ENCODE peak calls at places on chromosomes 6 and 20, in eight cellular contexts. H is colonic mucosa, F is epithelial cell of esophagus, V is skeletal muscle cell, S is tibial artery, T is cardiac muscle cell, Y is fibroblast of the aortic adventitia, E is AG04450. U is an unnamed sample.

GRCh38 chr20:14775778-14776177 is 438.4 kb upstream of the FLRT3 start:
- DNase-seq in H (no peak), F (peak), V (peak), S (no peak), T (peak), Y (peak), E (no peak), U (peak)

GRCh38 chr20:38863024-38863851 is 57.7 kb downstream of the PPP1R16B start:
- DNase-seq in H (no peak), F (no peak), V (no peak), S (no peak), T (no peak), Y (no peak), E (no peak), U (no peak)

GRCh38 chr6:165774903-165775608 is 112.0 kb upstream of the PDE10A start:
- DNase-seq in H (no peak), F (peak), V (no peak), S (no peak), T (peak), Y (peak), E (no peak), U (peak)

GRCh38 chr20:17969884-17970409 is 1.1 kb downstream of the MGME1 start:
- DNase-seq in H (peak), F (peak), V (no peak), S (no peak), T (peak), Y (no peak), E (no peak), U (peak)

GRCh38 chr6:112501705-112502104 is 154.6 kb downstream of the RFPL4B start:
- DNase-seq in H (no peak), F (no peak), V (peak), S (no peak), T (peak), Y (no peak), E (peak), U (no peak)

GRCh38 chr6:109165392-109165964 is 70.2 kb downstream of the CEP57L1 start:
- DNase-seq in H (peak), F (peak), V (peak), S (no peak), T (peak), Y (peak), E (peak), U (peak)

GRCh38 chr20:5710551-5710950 is 39.6 kb upstream of the SHLD1 start:
- DNase-seq in H (no peak), F (no peak), V (no peak), S (no peak), T (no peak), Y (no peak), E (no peak), U (no peak)

GRCh38 chr20:37870294-37870693 is 32.6 kb upstream of the VSTM2L start:
- DNase-seq in H (no peak), F (no peak), V (no peak), S (no peak), T (no peak), Y (no peak), E (no peak), U (no peak)

GRCh38 chr20:39880890-39881289 is 808.1 kb downstream of the MAFB start:
- DNase-seq in H (no peak), F (peak), V (no peak), S (no peak), T (peak), Y (peak), E (no peak), U (peak)

GRCh38 chr6:106534564-106534982 is 94.7 kb downstream of the RTN4IP1 start:
- DNase-seq in H (no peak), F (peak), V (no peak), S (no peak), T (no peak), Y (no peak), E (no peak), U (no peak)

GRCh38 chr20:25374842-25375241 is 15.8 kb downstream of the ABHD12 start:
- DNase-seq in H (no peak), F (no peak), V (no peak), S (no peak), T (no peak), Y (no peak), E (no peak), U (no peak)

GRCh38 chr20:53871541-53871940 is 198.9 kb downstream of the BCAS1 start:
- DNase-seq in H (no peak), F (no peak), V (no peak), S (no peak), T (no peak), Y (no peak), E (no peak), U (no peak)

GRCh38 chr20:53867741-53868351 is 202.5 kb downstream of the BCAS1 start:
- DNase-seq in H (no peak), F (peak), V (no peak), S (no peak), T (no peak), Y (no peak), E (no peak), U (no peak)

GRCh38 chr20:53872081-53872541 is 198.3 kb downstream of the BCAS1 start:
- DNase-seq in H (no peak), F (no peak), V (no peak), S (no peak), T (no peak), Y (peak), E (no peak), U (peak)

GRCh38 chr20:53870426-53871199 is 199.8 kb downstream of the BCAS1 start:
- DNase-seq in H (no peak), F (no peak), V (no peak), S (no peak), T (no peak), Y (no peak), E (no peak), U (no peak)

GRCh38 chr20:53869466-53870258 is 200.7 kb downstream of the BCAS1 start:
- DNase-seq in H (peak), F (peak), V (no peak), S (peak), T (peak), Y (peak), E (no peak), U (peak)
- H3K4me3 ChIP-seq in H (no peak), F (no peak), V (no peak), S (no peak), T (no peak), Y (no peak), E (no peak), U (no peak)

DNA sequence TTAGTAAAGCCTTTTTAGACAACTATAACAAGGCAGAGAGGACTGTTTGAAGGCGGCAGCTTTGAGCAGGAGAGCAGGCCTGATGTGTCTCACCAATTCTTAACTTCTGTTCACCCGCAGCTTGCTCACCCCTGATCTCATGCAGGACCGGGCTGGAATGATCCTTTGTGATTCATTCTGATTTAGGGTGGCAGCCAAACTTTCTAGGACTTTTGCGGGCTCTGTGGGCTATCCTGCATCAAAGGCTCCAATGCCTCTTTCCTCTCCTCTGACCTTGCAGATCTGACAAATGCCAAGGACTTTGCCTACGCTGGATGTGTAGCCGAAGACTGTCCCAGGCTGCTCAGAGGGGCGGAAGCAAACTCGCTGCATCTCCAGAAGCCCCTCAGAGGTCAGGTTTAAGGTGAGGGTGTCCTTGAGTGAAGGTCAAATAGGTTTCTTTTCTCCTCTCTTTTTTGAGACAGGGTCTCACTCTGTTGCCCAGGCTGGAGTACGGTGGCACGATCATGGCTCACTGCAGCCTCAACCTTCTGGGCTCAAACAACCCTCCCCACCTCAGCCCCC is 72.3 kb downstream of the VEGFA start:
- DNase-seq in H (no peak), F (no peak), V (no peak), S (no peak), T (peak), Y (peak), E (no peak), U (peak)
- H3K4me3 ChIP-seq in H (no peak), F (no peak), V (no peak), S (no peak), T (no peak), Y (no peak), E (no peak), U (no peak)

GRCh38 chr6:70413114-70413828 is at the start of gene FAM135A:
- DNase-seq in H (peak), F (peak), V (peak), S (peak), T (peak), Y (peak), E (peak), U (peak)

GRCh38 chr6:70415660-70416059 is 2.4 kb downstream of the FAM135A start:
- DNase-seq in H (no peak), F (peak), V (no peak), S (no peak), T (no peak), Y (no peak), E (no peak), U (no peak)

GRCh38 chr6:70413829-70414494 is 654 bp downstream of the FAM135A start:
- DNase-seq in H (peak), F (peak), V (no peak), S (no peak), T (peak), Y (peak), E (no peak), U (no peak)

GRCh38 chr6:70415247-70415646 is 1.9 kb downstream of the FAM135A start:
- DNase-seq in H (no peak), F (no peak), V (no peak), S (no peak), T (no peak), Y (no peak), E (no peak), U (no peak)

DNA sequence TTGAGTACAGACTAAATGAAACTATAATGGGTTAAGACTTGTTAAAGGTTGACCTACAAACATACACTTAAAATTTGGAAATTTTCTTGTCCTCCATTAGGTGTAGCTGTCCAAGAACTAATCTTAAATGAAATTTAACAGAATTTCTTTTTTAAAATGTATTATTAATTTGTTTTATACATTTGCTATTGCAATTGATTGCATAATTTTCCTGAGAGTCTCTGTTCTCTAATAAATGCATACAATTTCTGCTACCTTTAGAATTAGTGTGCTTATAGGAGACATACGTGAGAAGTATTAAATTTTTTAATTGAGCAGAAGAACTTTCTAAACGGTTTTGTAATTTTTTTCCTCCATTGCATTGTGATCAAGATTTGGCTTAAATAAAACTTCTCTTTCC is 1.5 kb downstream of the FAM135A start:
- DNase-seq in H (no peak), F (no peak), V (no peak), S (no peak), T (no peak), Y (peak), E (no peak), U (no peak)
- H3K4me3 ChIP-seq in H (peak), F (peak), V (peak), S (peak), T (peak), Y (peak), E (no peak), U (no peak)

DNA sequence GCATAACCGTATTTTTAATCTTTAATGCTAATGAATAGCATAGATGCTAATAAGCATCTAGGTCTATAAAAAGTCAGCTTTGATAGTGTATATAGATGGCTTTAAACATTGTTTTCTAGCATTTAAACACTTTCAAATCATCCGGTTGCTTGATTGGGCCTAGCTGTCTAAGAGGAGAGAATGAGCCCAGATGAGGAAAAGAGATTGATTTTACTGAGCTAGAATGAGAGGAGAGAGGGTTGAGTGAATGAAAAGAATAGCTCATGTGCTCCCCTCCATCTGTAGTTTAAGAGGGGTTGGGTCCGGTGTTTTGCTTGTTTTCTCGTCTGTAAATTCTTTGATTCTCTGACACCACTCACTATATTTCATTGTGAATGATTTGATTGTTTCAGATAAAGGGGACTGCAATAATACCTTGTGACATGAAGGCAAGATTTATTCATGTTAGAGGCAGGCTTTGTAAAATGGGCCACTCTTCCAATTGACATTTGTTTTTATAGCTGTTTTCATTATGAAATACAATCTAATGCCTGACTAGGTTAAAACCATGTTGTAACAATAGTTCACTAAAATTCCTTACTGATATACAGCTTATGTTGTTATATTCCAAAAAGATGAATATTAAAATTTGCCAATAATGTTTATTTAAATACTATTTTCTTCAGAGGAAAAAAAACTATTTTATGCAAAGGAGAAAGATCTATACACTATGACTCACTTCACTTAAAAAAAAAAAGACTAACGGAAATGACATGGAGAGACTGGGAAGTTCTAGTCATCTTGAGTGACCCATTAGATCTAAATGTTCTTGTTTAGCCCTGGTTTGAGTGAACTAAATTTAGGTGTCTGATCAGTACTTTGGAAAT is 3.2 kb downstream of the PTPN1 start:
- DNase-seq in H (no peak), F (peak), V (peak), S (no peak), T (peak), Y (peak), E (no peak), U (peak)
- H3K4me3 ChIP-seq in H (no peak), F (peak), V (peak), S (no peak), T (no peak), Y (peak), E (peak), U (peak)

DNA sequence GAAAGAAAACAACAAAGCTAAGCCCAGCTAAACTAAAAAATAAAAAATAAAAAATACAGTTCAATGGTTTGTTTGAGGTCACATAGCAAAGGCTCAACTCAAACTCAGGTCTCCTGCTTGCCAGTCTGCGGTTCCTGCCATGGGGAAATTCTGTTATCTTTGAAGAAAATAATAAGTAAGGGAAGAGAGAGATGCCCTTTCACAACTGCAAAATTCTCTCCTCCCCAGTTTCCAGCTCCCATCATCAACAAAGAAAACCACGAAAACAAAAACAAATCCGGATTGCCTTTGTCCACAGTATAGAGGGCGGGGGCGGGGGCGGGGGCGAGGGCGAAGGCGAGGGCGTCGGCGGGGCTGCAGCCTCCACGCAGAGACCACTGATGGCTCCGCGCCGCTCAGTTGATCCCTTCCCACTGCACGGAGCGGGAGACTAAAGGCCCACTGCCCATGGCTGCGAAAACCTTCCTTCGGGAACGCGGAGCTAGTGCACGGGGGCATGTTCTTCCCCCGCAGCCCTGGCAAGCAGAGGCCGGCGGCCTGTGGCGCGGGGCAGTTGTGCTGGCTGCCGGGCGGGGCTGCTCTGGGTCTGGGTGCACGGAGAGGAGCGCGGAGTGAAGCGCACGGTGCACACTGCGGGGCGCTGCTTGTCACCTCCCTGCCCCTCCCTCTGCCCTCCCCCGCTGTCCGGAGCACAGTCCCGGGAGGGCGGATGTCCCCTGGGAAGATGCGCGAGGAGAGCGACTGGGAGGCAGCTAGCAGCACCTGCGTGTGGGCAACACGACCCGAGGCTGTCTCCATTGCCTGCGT is 54.2 kb upstream of the TPD52L1 start:
- DNase-seq in H (peak), F (peak), V (no peak), S (peak), T (peak), Y (no peak), E (no peak), U (peak)
- H3K4me3 ChIP-seq in H (peak), F (peak), V (peak), S (peak), T (peak), Y (peak), E (peak), U (peak)

GRCh38 chr6:7147051-7147671 is 39.4 kb downstream of the RREB1 start:
- DNase-seq in H (no peak), F (no peak), V (no peak), S (no peak), T (no peak), Y (no peak), E (no peak), U (no peak)

GRCh38 chr6:7148100-7148822 is 40.5 kb downstream of the RREB1 start:
- DNase-seq in H (no peak), F (peak), V (no peak), S (no peak), T (no peak), Y (peak), E (no peak), U (peak)

GRCh38 chr6:7144810-7145209 is 37.0 kb downstream of the RREB1 start:
- DNase-seq in H (no peak), F (no peak), V (no peak), S (no peak), T (peak), Y (no peak), E (no peak), U (no peak)

GRCh38 chr6:7145269-7146078 is 37.7 kb downstream of the RREB1 start:
- DNase-seq in H (peak), F (peak), V (no peak), S (no peak), T (no peak), Y (no peak), E (no peak), U (no peak)

GRCh38 chr6:7146079-7146828 is 38.5 kb downstream of the RREB1 start:
- DNase-seq in H (peak), F (peak), V (no peak), S (peak), T (peak), Y (peak), E (no peak), U (peak)
- H3K4me3 ChIP-seq in H (no peak), F (peak), V (no peak), S (peak), T (no peak), Y (no peak), E (peak), U (peak)

DNA sequence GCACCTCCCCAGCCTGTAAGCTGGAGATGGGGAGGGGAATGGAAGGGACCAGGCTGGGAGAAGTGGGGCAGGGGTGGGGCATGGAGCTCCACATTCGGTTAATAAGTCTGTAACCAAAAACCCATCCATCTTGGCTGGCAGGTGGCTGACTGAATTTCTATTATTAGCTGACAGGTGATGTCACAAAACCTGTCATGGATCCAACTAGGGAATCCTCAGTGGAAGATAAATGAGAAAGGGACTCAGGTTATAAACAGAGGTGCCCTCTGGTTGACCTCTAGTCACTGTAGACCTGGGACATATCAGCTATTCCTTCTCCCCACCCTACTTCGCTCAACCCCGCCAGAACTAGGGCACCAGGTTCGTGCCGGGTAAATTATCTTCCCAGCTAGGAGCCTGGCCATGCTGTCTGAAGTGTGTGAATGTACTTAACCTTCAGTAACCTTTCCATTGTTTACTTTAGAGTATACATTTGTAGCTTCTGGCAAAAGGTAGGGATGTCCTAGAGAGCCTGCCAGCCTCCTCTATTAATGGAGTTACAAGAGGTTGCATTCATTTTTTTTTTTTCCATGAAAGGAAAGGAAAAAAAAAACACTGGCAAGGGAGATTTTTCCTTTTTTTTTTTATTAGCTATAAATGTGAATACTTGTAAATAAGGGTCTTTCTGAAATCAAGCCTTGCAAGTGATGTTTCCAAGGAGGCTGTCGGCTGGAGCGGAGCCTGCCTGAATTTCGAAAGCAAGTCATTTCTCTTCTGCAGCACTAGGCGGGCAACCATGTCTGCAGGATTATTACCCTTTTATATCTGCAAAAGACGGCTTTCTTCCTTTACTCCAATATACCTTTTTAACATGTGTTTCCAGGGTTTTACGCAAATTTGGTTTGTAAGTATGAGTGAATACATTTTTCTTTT is 135.9 kb downstream of the TMEM242 start:
- DNase-seq in H (no peak), F (no peak), V (no peak), S (no peak), T (no peak), Y (peak), E (no peak), U (no peak)
- H3K4me3 ChIP-seq in H (no peak), F (no peak), V (no peak), S (no peak), T (no peak), Y (no peak), E (no peak), U (no peak)

U was measured in AG10803.